ENCODE peak calls at places on chromosomes 2 and 18, in ten cellular contexts. T, E, N, Y, Q, I, Z, L, K and M are unnamed samples.

GRCh38 chr18:42183746-42184145 is 228.7 kb downstream of the PIK3C3 start:
- DNase-seq in T (no peak), E (no peak), N (peak), Y (peak), Q (peak), I (peak), Z (no peak), L (no peak), K (no peak), M (no peak)

GRCh38 chr2:138071720-138072719 is 107.7 kb downstream of the HNMT start:
- DNase-seq in T (no peak), E (no peak), N (peak), Y (peak), Q (no peak), I (no peak), Z (no peak), L (no peak), K (no peak), M (no peak)

GRCh38 chr2:202158796-202159195 is 79.6 kb downstream of the SUMO1 start:
- DNase-seq in T (no peak), E (no peak), N (peak), Y (peak), Q (no peak), I (no peak), Z (no peak), L (no peak), K (no peak), M (no peak)

GRCh38 chr2:12556762-12557161 is 160.0 kb upstream of the TRIB2 start:
- DNase-seq in T (no peak), E (no peak), N (peak), Y (peak), Q (no peak), I (peak), Z (no peak), L (no peak), K (no peak), M (no peak)

GRCh38 chr2:113826346-113827285 is 63.3 kb upstream of the ACTR3 start:
- DNase-seq in T (no peak), E (no peak), N (no peak), Y (peak), Q (no peak), I (no peak), Z (no peak), L (no peak), K (no peak), M (no peak)

GRCh38 chr2:38294597-38294996 is 82.5 kb downstream of the ATL2 start:
- DNase-seq in T (no peak), E (no peak), N (no peak), Y (peak), Q (no peak), I (no peak), Z (no peak), L (no peak), K (no peak), M (no peak)

GRCh38 chr2:190318931-190319556 is 582 bp downstream of the HIBCH start:
- DNase-seq in T (no peak), E (peak), N (no peak), Y (no peak), Q (no peak), I (no peak), Z (no peak), L (no peak), K (peak), M (peak)

GRCh38 chr2:150621800-150622199 is 134.3 kb upstream of the RND3 start:
- DNase-seq in T (no peak), E (no peak), N (peak), Y (peak), Q (no peak), I (peak), Z (no peak), L (no peak), K (no peak), M (no peak)

GRCh38 chr2:233351423-233351822 is 2.9 kb upstream of the DGKD start:
- DNase-seq in T (no peak), E (no peak), N (no peak), Y (peak), Q (no peak), I (peak), Z (no peak), L (peak), K (no peak), M (no peak)

GRCh38 chr2:219569041-219569440 is 2.3 kb downstream of the OBSL1 start:
- DNase-seq in T (no peak), E (no peak), N (no peak), Y (no peak), Q (peak), I (no peak), Z (no peak), L (no peak), K (no peak), M (peak)

GRCh38 chr18:13390711-13391110 is 172.2 kb downstream of the LDLRAD4 start:
- DNase-seq in T (no peak), E (no peak), N (no peak), Y (no peak), Q (no peak), I (no peak), Z (no peak), L (no peak), K (no peak), M (no peak)

GRCh38 chr2:57181315-57182038 is 865.1 kb upstream of the VRK2 start:
- DNase-seq in T (no peak), E (no peak), N (no peak), Y (peak), Q (no peak), I (peak), Z (no peak), L (no peak), K (no peak), M (no peak)

GRCh38 chr2:102967451-102967850 is 205.6 kb downstream of the TMEM182 start:
- DNase-seq in T (no peak), E (no peak), N (no peak), Y (peak), Q (peak), I (no peak), Z (no peak), L (no peak), K (no peak), M (no peak)

GRCh38 chr2:23489471-23490400 is 104.8 kb downstream of the KLHL29 start:
- DNase-seq in T (no peak), E (no peak), N (no peak), Y (peak), Q (no peak), I (no peak), Z (peak), L (no peak), K (no peak), M (no peak)

GRCh38 chr2:147789720-147790119 is 55.1 kb upstream of the ACVR2A start:
- DNase-seq in T (no peak), E (no peak), N (no peak), Y (peak), Q (no peak), I (no peak), Z (no peak), L (no peak), K (no peak), M (no peak)

GRCh38 chr2:10190737-10191532 is 68.4 kb downstream of the RRM2 start:
- DNase-seq in T (no peak), E (no peak), N (no peak), Y (no peak), Q (no peak), I (no peak), Z (no peak), L (no peak), K (no peak), M (no peak)

GRCh38 chr2:73910873-73911547 is 15.7 kb upstream of the DGUOK start:
- DNase-seq in T (no peak), E (no peak), N (no peak), Y (no peak), Q (no peak), I (no peak), Z (no peak), L (no peak), K (no peak), M (no peak)

GRCh38 chr2:71503827-71504226 is 50.5 kb downstream of the DYSF start:
- DNase-seq in T (peak), E (no peak), N (no peak), Y (peak), Q (no peak), I (peak), Z (peak), L (no peak), K (no peak), M (no peak)

GRCh38 chr2:213429516-213429915 is 145.3 kb downstream of the SPAG16 start:
- DNase-seq in T (no peak), E (no peak), N (no peak), Y (peak), Q (no peak), I (no peak), Z (no peak), L (no peak), K (no peak), M (no peak)

GRCh38 chr2:227052879-227053278 is 111.1 kb downstream of the COL4A4 start:
- DNase-seq in T (no peak), E (no peak), N (no peak), Y (no peak), Q (no peak), I (no peak), Z (no peak), L (no peak), K (no peak), M (no peak)

GRCh38 chr2:289362-290089 is 1.6 kb upstream of the ALKAL2 start:
- DNase-seq in T (no peak), E (no peak), N (peak), Y (peak), Q (no peak), I (no peak), Z (peak), L (no peak), K (no peak), M (peak)

GRCh38 chr2:138435701-138436100 is 65.9 kb upstream of the SPOPL start:
- DNase-seq in T (no peak), E (no peak), N (no peak), Y (no peak), Q (no peak), I (no peak), Z (no peak), L (no peak), K (no peak), M (no peak)

GRCh38 chr2:107663632-107664031 is 163.1 kb upstream of the RGPD4 start:
- DNase-seq in T (no peak), E (no peak), N (no peak), Y (no peak), Q (no peak), I (no peak), Z (no peak), L (no peak), K (no peak), M (no peak)

GRCh38 chr18:3794537-3795348 is 344.8 kb downstream of the TGIF1 start:
- DNase-seq in T (peak), E (no peak), N (peak), Y (peak), Q (no peak), I (peak), Z (no peak), L (no peak), K (no peak), M (no peak)

GRCh38 chr2:145691659-145692058 is 1171.7 kb upstream of the ZEB2 start:
- DNase-seq in T (no peak), E (no peak), N (no peak), Y (no peak), Q (no peak), I (no peak), Z (no peak), L (no peak), K (no peak), M (no peak)

GRCh38 chr2:228698963-228699362 is 517.5 kb upstream of the SPHKAP start:
- DNase-seq in T (no peak), E (no peak), N (no peak), Y (no peak), Q (no peak), I (no peak), Z (no peak), L (no peak), K (no peak), M (no peak)

GRCh38 chr2:8236391-8236790 is 445.5 kb upstream of the ID2 start:
- DNase-seq in T (no peak), E (no peak), N (no peak), Y (no peak), Q (no peak), I (no peak), Z (no peak), L (no peak), K (no peak), M (no peak)

DNA sequence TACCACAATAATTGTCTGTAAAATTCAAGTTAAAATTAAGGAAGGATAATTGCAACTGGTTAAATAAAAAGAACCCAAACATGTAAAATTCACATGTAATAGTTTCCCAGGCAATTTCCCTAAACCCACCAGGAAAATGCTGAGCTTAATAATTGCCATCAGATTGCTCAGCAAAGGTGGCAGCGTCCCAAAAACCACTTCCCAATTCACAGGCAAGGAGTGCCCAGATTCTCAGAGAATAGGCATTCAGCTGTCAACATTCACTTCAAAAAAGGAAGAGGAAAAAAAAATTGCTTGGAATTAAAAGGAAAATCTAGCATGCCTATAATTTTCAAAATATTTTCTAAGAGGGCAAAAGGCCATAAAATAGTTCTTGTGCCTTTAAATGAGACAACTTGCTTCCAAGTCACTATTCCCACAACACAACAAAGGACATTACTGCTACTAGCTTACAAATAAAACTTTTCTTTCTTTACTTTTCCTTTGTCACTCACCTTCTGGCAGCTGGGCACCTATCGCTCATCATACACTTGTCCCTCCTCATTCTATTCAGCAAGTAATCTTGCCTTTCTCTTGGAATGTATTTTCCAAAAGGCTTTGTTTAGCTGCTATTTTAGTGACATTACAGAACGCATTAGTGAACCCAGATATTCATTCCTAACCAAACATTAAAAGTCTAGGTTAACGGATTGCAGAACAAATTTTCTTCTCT is 15.2 kb downstream of the SRBD1 start:
- DNase-seq in T (peak), E (no peak), N (no peak), Y (peak), Q (no peak), I (peak), Z (no peak), L (no peak), K (no peak), M (no peak)
- TF ChIP-seq CTCF in T (no peak), E (no peak), N (no peak), Y (no peak), Q (no peak), I (no peak), Z (no peak), L (no peak), K (no peak), M (no peak)

GRCh38 chr2:6922201-6922656 is 5.0 kb downstream of the RNF144A start:
- DNase-seq in T (no peak), E (no peak), N (peak), Y (no peak), Q (peak), I (no peak), Z (no peak), L (no peak), K (no peak), M (no peak)
- TF ChIP-seq CTCF in T (no peak), E (peak), N (no peak), Y (no peak), Q (peak), I (peak), Z (peak), L (peak), K (no peak), M (no peak)

DNA sequence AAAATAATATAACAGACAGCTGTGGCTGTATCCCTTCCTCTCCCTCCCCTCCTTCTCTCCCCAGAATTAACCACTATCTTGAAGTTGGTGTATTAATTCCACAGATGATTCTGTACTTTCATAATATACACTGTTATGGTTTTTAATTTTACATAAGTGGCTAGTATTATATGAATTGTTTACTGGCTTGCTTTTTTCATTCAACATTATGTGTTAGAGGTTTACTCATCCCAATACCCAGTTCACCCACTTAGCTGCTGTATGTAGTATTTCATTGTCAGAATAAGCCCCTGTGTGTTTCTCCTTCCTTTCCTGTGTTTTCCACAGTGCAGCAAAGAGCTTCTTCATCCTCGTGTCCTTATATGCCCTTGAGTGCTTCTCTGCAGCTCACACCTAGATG is 75.6 kb upstream of the B3GNT7 start:
- DNase-seq in T (no peak), E (no peak), N (no peak), Y (no peak), Q (no peak), I (no peak), Z (no peak), L (no peak), K (no peak), M (no peak)
- TF ChIP-seq CTCF in T (no peak), E (no peak), N (no peak), Y (no peak), Q (no peak), I (no peak), Z (no peak), L (no peak), K (no peak), M (no peak)

DNA sequence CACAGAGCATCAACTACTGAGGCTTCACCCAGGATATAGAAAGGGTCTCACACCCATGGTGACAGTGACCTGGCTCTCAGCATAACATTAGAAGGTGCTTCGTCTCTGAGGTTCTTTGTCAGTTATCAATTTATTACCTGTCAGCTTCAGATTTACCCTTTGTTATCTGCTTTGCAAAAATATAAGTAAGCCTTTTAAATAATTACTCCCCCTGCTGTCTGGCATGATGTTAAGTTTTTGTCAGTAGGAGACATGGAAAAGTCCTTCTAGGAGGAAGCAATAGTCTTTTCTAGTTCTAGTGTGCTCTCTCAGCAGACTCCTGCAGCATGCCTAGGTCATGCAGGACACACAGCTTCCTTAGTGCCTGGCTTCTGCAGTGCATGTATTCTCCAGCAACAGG is 149.9 kb downstream of the RDH14 start:
- DNase-seq in T (no peak), E (no peak), N (no peak), Y (no peak), Q (no peak), I (no peak), Z (no peak), L (no peak), K (no peak), M (no peak)
- TF ChIP-seq CTCF in T (no peak), E (no peak), N (peak), Y (no peak), Q (no peak), I (no peak), Z (no peak), L (peak), K (no peak), M (no peak)

GRCh38 chr2:42041377-42042127 is 6.3 kb upstream of the PKDCC start:
- DNase-seq in T (no peak), E (no peak), N (no peak), Y (no peak), Q (no peak), I (no peak), Z (no peak), L (no peak), K (no peak), M (no peak)
- TF ChIP-seq CTCF in T (no peak), E (no peak), N (no peak), Y (no peak), Q (no peak), I (no peak), Z (no peak), L (peak), K (no peak), M (no peak)

DNA sequence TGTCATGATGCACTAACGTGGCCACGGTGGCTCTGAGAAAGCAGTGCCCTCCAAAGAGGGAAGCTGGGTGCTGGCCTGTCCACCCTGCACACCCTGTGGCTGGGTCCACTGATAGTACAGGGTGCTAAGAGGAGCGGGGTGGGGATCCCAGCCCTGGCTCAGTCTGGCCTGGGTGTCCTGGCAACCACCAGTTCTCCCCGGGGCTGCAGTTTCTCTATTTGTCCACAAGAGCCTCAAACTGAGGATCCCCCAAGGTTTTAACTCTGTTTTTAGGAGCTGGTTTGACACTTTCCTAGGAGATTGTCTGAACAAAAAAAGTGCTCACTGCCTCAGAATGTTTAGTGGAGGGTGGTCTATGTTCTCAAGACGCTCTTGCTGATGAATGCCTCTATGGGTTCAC is 29.0 kb downstream of the EDAR start:
- DNase-seq in T (no peak), E (no peak), N (no peak), Y (no peak), Q (no peak), I (no peak), Z (no peak), L (no peak), K (no peak), M (no peak)
- TF ChIP-seq CTCF in T (no peak), E (peak), N (no peak), Y (peak), Q (no peak), I (peak), Z (no peak), L (peak), K (no peak), M (peak)